ENCODE peak calls at places on chromosomes 13 and 19, in ten cellular contexts. Z is RWPE1, H is bronchial epithelial cell, S is osteoblast, K is uterus, E is fibroblast of lung, P is progenitor cell of endocrine pancreas, X is cardiac fibroblast, V is upper lobe of right lung, M is GM12865. I is an unnamed sample.

GRCh38 chr19:55258476-55258827 is 365 bp downstream of the PPP6R1 start:
- DNase-seq in Z (no peak), H (no peak), S (peak; percentile 95), K (no peak), E (no peak), P (peak; percentile 31), X (no peak), V (no peak), M (peak; percentile 42), I (peak; percentile 68)

GRCh38 chr19:6739390-6739883 is at the start of gene TRIP10:
- DNase-seq in Z (peak; percentile 91), H (no peak), S (peak; percentile 99), K (peak; percentile 89), E (peak; percentile 62), P (peak; percentile 62), X (peak; percentile 89), V (peak; percentile 91), M (peak; percentile 89), I (peak; percentile 96)

GRCh38 chr19:42066075-42066754 is 3.8 kb downstream of the GRIK5 start:
- DNase-seq in Z (peak; percentile 66), H (peak; percentile 21), S (peak; percentile 83), K (no peak), E (peak; percentile 26), P (no peak), X (peak; percentile 17), V (no peak), M (peak; percentile 42), I (no peak)

GRCh38 chr19:38395381-38396127 is 7.1 kb downstream of the SPRED3 start:
- DNase-seq in Z (no peak), H (no peak), S (peak; percentile 39), K (no peak), E (no peak), P (no peak), X (no peak), V (no peak), M (no peak), I (no peak)

GRCh38 chr13:43698009-43698408 is 88.8 kb downstream of the ENOX1 start:
- DNase-seq in Z (no peak), H (no peak), S (peak; percentile 43), K (no peak), E (no peak), P (no peak), X (no peak), V (no peak), M (peak; percentile 60), I (no peak)

GRCh38 chr19:45862564-45863334 is at the start of gene SYMPK:
- DNase-seq in Z (peak; percentile 99), H (peak; percentile 95), S (peak; percentile 100), K (peak; percentile 98), E (peak; percentile 97), P (peak; percentile 98), X (peak; percentile 99), V (peak; percentile 99), M (peak; percentile 99), I (peak; percentile 100)

GRCh38 chr13:26951581-26952177 is 191.1 kb upstream of the GPR12 start:
- DNase-seq in Z (no peak), H (no peak), S (no peak), K (no peak), E (no peak), P (no peak), X (no peak), V (no peak), M (no peak), I (no peak)

GRCh38 chr19:36963262-36963661 is 47.1 kb downstream of the ZNF568 start:
- DNase-seq in Z (no peak), H (no peak), S (no peak), K (no peak), E (no peak), P (no peak), X (no peak), V (no peak), M (no peak), I (no peak)

GRCh38 chr13:73215807-73216206 is 157.0 kb downstream of the KLF5 start:
- DNase-seq in Z (no peak), H (no peak), S (peak; percentile 59), K (no peak), E (peak; percentile 91), P (no peak), X (no peak), V (no peak), M (no peak), I (no peak)

GRCh38 chr13:71087432-71087831 is 779.6 kb downstream of the DACH1 start:
- DNase-seq in Z (no peak), H (no peak), S (no peak), K (no peak), E (no peak), P (no peak), X (no peak), V (no peak), M (no peak), I (no peak)

GRCh38 chr19:16594131-16594586 is 21.9 kb upstream of the SLC35E1 start:
- DNase-seq in Z (no peak), H (no peak), S (peak; percentile 62), K (no peak), E (no peak), P (no peak), X (no peak), V (no peak), M (peak; percentile 82), I (no peak)

GRCh38 chr13:91922969-91923592 is 524.7 kb downstream of the GPC5 start:
- DNase-seq in Z (no peak), H (no peak), S (peak; percentile 55), K (no peak), E (no peak), P (no peak), X (no peak), V (no peak), M (no peak), I (no peak)

DNA sequence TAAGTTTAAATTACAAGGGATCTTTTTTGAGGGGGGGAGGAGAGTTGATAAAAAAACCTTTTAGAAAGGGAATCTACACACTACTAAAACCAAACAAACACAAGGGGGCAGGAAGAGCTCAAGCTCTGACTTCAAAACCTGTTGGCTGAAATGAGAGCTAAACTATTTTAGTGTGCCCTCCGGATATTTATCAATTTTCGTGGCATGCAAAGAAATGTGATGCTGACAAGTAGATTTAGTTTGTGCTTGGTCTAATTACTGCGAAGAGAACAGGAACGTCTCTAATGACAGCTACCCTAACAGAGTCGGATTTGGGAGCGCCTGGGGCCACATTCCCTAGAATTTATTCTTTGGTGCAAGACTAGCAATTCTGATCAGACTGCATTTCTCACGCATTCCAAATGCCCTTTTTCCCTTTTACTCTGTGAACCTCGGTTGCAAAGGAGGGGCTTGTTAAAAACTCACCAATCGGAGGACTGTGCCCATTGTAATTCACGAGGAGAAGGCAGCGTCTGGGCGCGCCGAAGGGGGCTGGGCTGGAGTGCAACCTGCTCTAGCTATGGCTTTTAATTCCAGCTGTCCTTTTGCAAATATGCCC is 804 bp upstream of the FREM2 start:
- DNase-seq in Z (peak; percentile 17), H (peak; percentile 50), S (peak; percentile 46), K (no peak), E (peak; percentile 23), P (peak; percentile 14), X (no peak), V (no peak), M (peak; percentile 15), I (no peak)
- TF ChIP-seq CTCF in Z (no peak), H (peak; percentile 42), S (no peak), K (peak; percentile 33), E (no peak), P (peak; percentile 43), X (no peak), V (peak; percentile 30), M (no peak), I (peak; percentile 13)

DNA sequence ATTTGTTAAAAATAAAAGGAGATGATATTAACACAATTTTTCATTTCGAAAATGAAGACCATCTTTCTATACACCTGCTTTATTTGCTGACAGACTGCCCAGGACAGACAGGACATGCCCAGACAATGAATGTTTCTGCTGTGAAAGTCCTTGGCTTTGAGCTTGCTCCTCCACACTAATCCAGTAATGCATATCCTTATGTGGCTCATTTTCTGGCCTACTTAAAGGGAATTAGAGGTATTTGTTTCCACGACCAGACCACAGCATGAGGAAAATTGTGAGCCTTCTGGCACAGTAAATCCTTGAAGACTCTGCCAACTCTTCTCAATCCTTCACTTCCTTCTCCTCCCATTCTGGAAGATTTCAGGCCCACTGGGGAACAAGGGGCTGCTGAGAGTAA is 25.7 kb downstream of the CCDC70 start:
- DNase-seq in Z (no peak), H (peak; percentile 63), S (no peak), K (no peak), E (peak; percentile 3), P (no peak), X (no peak), V (no peak), M (no peak), I (no peak)
- TF ChIP-seq CTCF in Z (no peak), H (no peak), S (no peak), K (no peak), E (no peak), P (no peak), X (no peak), V (no peak), M (no peak), I (no peak)

DNA sequence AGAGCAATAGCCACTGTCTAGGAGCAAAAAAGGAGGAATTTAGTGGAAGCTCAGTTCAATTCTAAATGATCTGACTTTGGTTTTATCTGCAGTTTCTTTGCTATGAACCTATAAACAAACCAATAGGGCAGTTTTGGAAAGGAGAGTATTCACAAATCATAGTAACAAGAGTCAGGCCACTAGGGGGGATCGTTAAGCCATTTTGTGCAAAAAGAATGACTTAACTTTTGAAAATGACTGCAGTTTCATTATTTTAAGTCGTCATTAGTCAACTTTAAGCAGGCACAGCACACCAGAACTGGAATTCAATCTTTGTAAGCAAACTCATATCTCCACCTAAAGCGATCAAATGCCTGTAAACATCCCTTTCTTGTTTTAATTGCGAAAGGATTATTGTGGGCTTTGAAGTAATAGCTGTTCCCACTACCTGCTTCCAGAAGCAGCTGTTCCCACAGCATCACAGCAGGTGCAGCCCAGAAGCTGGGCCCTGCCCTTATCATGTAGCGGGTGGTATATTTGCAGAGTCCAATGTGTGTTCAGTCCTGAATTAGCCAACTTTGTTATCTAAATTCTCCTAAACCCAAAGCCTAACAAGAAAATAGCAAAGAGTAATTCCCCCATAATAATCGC is 51.5 kb downstream of the SOX21 start:
- DNase-seq in Z (no peak), H (peak; percentile 18), S (no peak), K (no peak), E (peak; percentile 11), P (no peak), X (peak; percentile 35), V (no peak), M (peak; percentile 47), I (no peak)
- TF ChIP-seq CTCF in Z (no peak), H (peak; percentile 9), S (peak; percentile 51), K (no peak), E (peak; percentile 35), P (peak; percentile 54), X (peak; percentile 20), V (no peak), M (no peak), I (peak; percentile 26)

GRCh38 chr19:46955813-46956371 is 63.7 kb upstream of the NPAS1 start:
- DNase-seq in Z (no peak), H (no peak), S (no peak), K (no peak), E (no peak), P (no peak), X (no peak), V (no peak), M (no peak), I (no peak)
- TF ChIP-seq CTCF in Z (no peak), H (no peak), S (no peak), K (no peak), E (no peak), P (no peak), X (no peak), V (no peak), M (no peak), I (no peak)

GRCh38 chr13:109764474-109765292 is 21.7 kb downstream of the IRS2 start:
- DNase-seq in Z (no peak), H (peak; percentile 63), S (peak; percentile 74), K (no peak), E (peak; percentile 47), P (no peak), X (no peak), V (no peak), M (no peak), I (no peak)
- TF ChIP-seq CTCF in Z (no peak), H (peak; percentile 28), S (peak; percentile 24), K (no peak), E (no peak), P (no peak), X (peak; percentile 23), V (no peak), M (no peak), I (no peak)